ENCODE peak calls at places on chromosomes 7 and 10, in six cellular contexts. K is NCI-H460; Z is psoas muscle; C is head of caudate nucleus; M is HEK293T; P is activated T-cell treated with anti-CD3 and anti-CD28 coated beads, Interleukin-2, amount 50 U/mL, for 72 hours. N is an unnamed sample.

GRCh38 chr7:1562611-1563051 is 6.6 kb upstream of the TMEM184A start:
- DNase-seq in K (no peak), Z (no peak), C (no peak), M (no peak), P (no peak), N (no peak)

GRCh38 chr7:52273685-52274610 is 761.5 kb upstream of the POM121L12 start:
- DNase-seq in K (no peak), Z (peak; percentile 15), C (no peak), M (no peak), P (no peak), N (no peak)

GRCh38 chr7:129258649-129259389 is 34.0 kb downstream of the AHCYL2 start:
- DNase-seq in K (no peak), Z (no peak), C (no peak), M (no peak), P (no peak), N (no peak)

GRCh38 chr10:124184208-124184820 is 90.9 kb upstream of the CHST15 start:
- DNase-seq in K (no peak), Z (no peak), C (no peak), M (no peak), P (no peak), N (no peak)

GRCh38 chr7:117273325-117274292 is 49.2 kb downstream of the WNT2 start:
- DNase-seq in K (no peak), Z (no peak), C (no peak), M (peak; percentile 42), P (no peak), N (no peak)

GRCh38 chr10:98446121-98446655 is 547 bp downstream of the HPS1 start:
- DNase-seq in K (no peak), Z (no peak), C (peak; percentile 73), M (peak; percentile 59), P (peak; percentile 60), N (peak; percentile 35)

GRCh38 chr10:102963237-102963886 is 45.3 kb downstream of the CNNM2 start:
- DNase-seq in K (no peak), Z (no peak), C (no peak), M (no peak), P (no peak), N (no peak)

GRCh38 chr10:22345301-22346086 is at the start of gene SPAG6:
- DNase-seq in K (no peak), Z (peak; percentile 49), C (peak; percentile 69), M (no peak), P (peak; percentile 80), N (peak; percentile 58)

GRCh38 chr7:55124989-55125875 is 106.4 kb downstream of the EGFR start:
- DNase-seq in K (no peak), Z (no peak), C (no peak), M (no peak), P (no peak), N (no peak)

GRCh38 chr10:12782537-12782936 is 219.0 kb downstream of the CCDC3 start:
- DNase-seq in K (peak; percentile 15), Z (peak; percentile 38), C (peak; percentile 61), M (peak; percentile 76), P (peak; percentile 24), N (peak; percentile 57)

GRCh38 chr7:155352076-155352752 is 54.5 kb downstream of the INSIG1 start:
- DNase-seq in K (no peak), Z (no peak), C (peak; percentile 17), M (no peak), P (no peak), N (no peak)

GRCh38 chr7:51238981-51239495 is 77.6 kb downstream of the COBL start:
- DNase-seq in K (no peak), Z (no peak), C (no peak), M (no peak), P (no peak), N (no peak)

GRCh38 chr7:93574269-93574645 is 267 bp downstream of the CALCR start:
- DNase-seq in K (no peak), Z (no peak), C (no peak), M (peak; percentile 8), P (no peak), N (no peak)

GRCh38 chr7:2299131-2299829 is 15.0 kb downstream of the SNX8 start:
- DNase-seq in K (no peak), Z (peak; percentile 30), C (no peak), M (peak; percentile 2), P (peak; percentile 28), N (no peak)

GRCh38 chr7:30866939-30867338 is 44.7 kb upstream of the AQP1 start:
- DNase-seq in K (no peak), Z (no peak), C (no peak), M (no peak), P (no peak), N (no peak)

GRCh38 chr10:132974886-132975881 is 32.8 kb upstream of the CFAP46 start:
- DNase-seq in K (no peak), Z (no peak), C (no peak), M (no peak), P (no peak), N (no peak)

GRCh38 chr7:91636129-91636724 is 244.3 kb downstream of the MTERF1 start:
- DNase-seq in K (peak; percentile 14), Z (no peak), C (no peak), M (peak; percentile 10), P (peak; percentile 1), N (peak; percentile 22)

GRCh38 chr10:120997313-120998102 is 146.3 kb downstream of the WDR11 start:
- DNase-seq in K (no peak), Z (no peak), C (no peak), M (no peak), P (no peak), N (no peak)

GRCh38 chr7:51645298-51645697 is 328.7 kb upstream of the COBL start:
- DNase-seq in K (no peak), Z (no peak), C (no peak), M (no peak), P (no peak), N (no peak)

GRCh38 chr10:28125701-28126100 is 126.8 kb upstream of the ODAD2 start:
- DNase-seq in K (no peak), Z (no peak), C (no peak), M (no peak), P (no peak), N (no peak)

GRCh38 chr7:78095549-78095948 is 297.0 kb downstream of the PHTF2 start:
- DNase-seq in K (no peak), Z (no peak), C (no peak), M (no peak), P (no peak), N (no peak)

GRCh38 chr7:1058821-1059199 is 14.5 kb downstream of the GPR146 start:
- DNase-seq in K (no peak), Z (no peak), C (peak; percentile 55), M (no peak), P (no peak), N (no peak)

GRCh38 chr7:14687777-14688176 is 214.8 kb downstream of the DGKB start:
- DNase-seq in K (no peak), Z (no peak), C (no peak), M (peak; percentile 54), P (no peak), N (no peak)

GRCh38 chr10:30591249-30591670 is 38.3 kb downstream of the LYZL2 start:
- DNase-seq in K (peak; percentile 43), Z (no peak), C (peak; percentile 58), M (peak; percentile 50), P (peak; percentile 8), N (peak; percentile 56)

GRCh38 chr7:142603870-142604448 is 145.3 kb upstream of the PRSS1 start:
- DNase-seq in K (peak; percentile 74), Z (no peak), C (peak; percentile 62), M (peak; percentile 70), P (peak; percentile 53), N (peak; percentile 57)

N was measured in colonic mucosa.